ENCODE peak calls at places on chromosomes 1 and 21, in four cellular contexts. D is CD8-positive, alpha-beta memory T cell; E is midbrain; Y is activated CD4-positive, alpha-beta memory T cell treated with anti-CD3 and anti-CD28 coated beads, Interleukin-2, amount 10 ng/mL, durations not matched to agents 7 days and 5 days. V is an unnamed sample.

GRCh38 chr1:156502749-156503671 is 2.4 kb upstream of the MEF2D start:
- DNase-seq in E (peak), Y (no peak), D (no peak), V (no peak)

GRCh38 chr1:44034423-44034822 is 3.2 kb upstream of the SLC6A9 start:
- DNase-seq in Y (no peak), E (no peak), D (no peak), V (no peak)

GRCh38 chr1:91775227-91775626 is 110.7 kb downstream of the TGFBR3 start:
- DNase-seq in D (no peak), Y (no peak), E (no peak), V (no peak)

GRCh38 chr21:35102488-35103407 is 53.6 kb upstream of the RUNX1 start:
- DNase-seq in Y (no peak), E (peak), D (no peak), V (peak)

GRCh38 chr1:66478116-66478515 is 55.8 kb upstream of the SGIP1 start:
- DNase-seq in E (no peak), D (no peak), Y (no peak), V (no peak)

GRCh38 chr1:225691861-225692516 is 39.1 kb upstream of the ENAH start:
- DNase-seq in Y (no peak), D (no peak), E (no peak), V (no peak)

GRCh38 chr1:230711245-230711644 is 2.7 kb downstream of the AGT start:
- DNase-seq in E (no peak), D (no peak), Y (no peak), V (no peak)

GRCh38 chr1:113013823-113014222 is 57.8 kb upstream of the SLC16A1 start:
- DNase-seq in Y (no peak), D (no peak), E (no peak), V (no peak)

GRCh38 chr1:59096501-59096900 is 200.4 kb upstream of the FGGY start:
- DNase-seq in E (no peak), Y (no peak), D (no peak), V (no peak)

GRCh38 chr21:22575165-22575584 is 1577.0 kb downstream of the NCAM2 start:
- DNase-seq in D (no peak), Y (no peak), E (no peak), V (no peak)

V was measured in T-helper 1 cell.